ENCODE peak calls at places on chromosomes 3 and 15, in ten cellular contexts. One of them, this sample, is unnamed.

GRCh38 chr3:106332884-106333283 is 464.1 kb upstream of the CBLB start:
- DNase-seq in memory B cell: no peak
- DNase-seq in activated CD4-positive, alpha-beta T cell treated with anti-CD3 and anti-CD28 coated beads, Interleukin-2, amount 50 U/mL, for 24 hours: no peak
- DNase-seq in body of pancreas: no peak
- DNase-seq in Right ventricle myocardium superior: no peak
- DNase-seq in activated T-helper 1 cell treated with Interleukin-2 at 50 U/mL for 16 hours: no peak
- DNase-seq in A549: peak
- DNase-seq in NCI-H1092: no peak
- DNase-seq in endodermal cell: peak
- DNase-seq in stimulated activated CD4-positive, alpha-beta T cell treated with anti-CD3 and anti-CD28 coated beads, Interleukin-4, amount 100 ng/mL, for 24 hours: peak
- DNase-seq in this sample: no peak

GRCh38 chr3:97949110-97949485 is 23.1 kb downstream of the RIOX2 start:
- DNase-seq in memory B cell: no peak
- DNase-seq in NCI-H1092: no peak
- DNase-seq in stimulated activated CD4-positive, alpha-beta T cell treated with anti-CD3 and anti-CD28 coated beads, Interleukin-4, amount 100 ng/mL, for 24 hours: no peak
- DNase-seq in endodermal cell: no peak
- DNase-seq in activated T-helper 1 cell treated with Interleukin-2 at 50 U/mL for 16 hours: no peak
- DNase-seq in A549: no peak
- DNase-seq in body of pancreas: no peak
- DNase-seq in Right ventricle myocardium superior: no peak
- DNase-seq in activated CD4-positive, alpha-beta T cell treated with anti-CD3 and anti-CD28 coated beads, Interleukin-2, amount 50 U/mL, for 24 hours: no peak
- DNase-seq in this sample: no peak

GRCh38 chr15:52765779-52766178 is 24.4 kb downstream of the ONECUT1 start:
- DNase-seq in memory B cell: no peak
- DNase-seq in NCI-H1092: no peak
- DNase-seq in A549: peak
- DNase-seq in Right ventricle myocardium superior: no peak
- DNase-seq in body of pancreas: peak
- DNase-seq in endodermal cell: peak
- DNase-seq in activated CD4-positive, alpha-beta T cell treated with anti-CD3 and anti-CD28 coated beads, Interleukin-2, amount 50 U/mL, for 24 hours: no peak
- DNase-seq in activated T-helper 1 cell treated with Interleukin-2 at 50 U/mL for 16 hours: no peak
- DNase-seq in stimulated activated CD4-positive, alpha-beta T cell treated with anti-CD3 and anti-CD28 coated beads, Interleukin-4, amount 100 ng/mL, for 24 hours: no peak
- DNase-seq in this sample: peak

GRCh38 chr3:52088445-52089367 is 32.3 kb upstream of the DUSP7 start:
- DNase-seq in body of pancreas: peak
- DNase-seq in NCI-H1092: no peak
- DNase-seq in Right ventricle myocardium superior: peak
- DNase-seq in stimulated activated CD4-positive, alpha-beta T cell treated with anti-CD3 and anti-CD28 coated beads, Interleukin-4, amount 100 ng/mL, for 24 hours: no peak
- DNase-seq in memory B cell: no peak
- DNase-seq in A549: no peak
- DNase-seq in activated CD4-positive, alpha-beta T cell treated with anti-CD3 and anti-CD28 coated beads, Interleukin-2, amount 50 U/mL, for 24 hours: no peak
- DNase-seq in endodermal cell: no peak
- DNase-seq in activated T-helper 1 cell treated with Interleukin-2 at 50 U/mL for 16 hours: no peak
- DNase-seq in this sample: peak

GRCh38 chr15:75167588-75168076 is 34.0 kb upstream of the C15orf39 start:
- DNase-seq in activated T-helper 1 cell treated with Interleukin-2 at 50 U/mL for 16 hours: no peak
- DNase-seq in memory B cell: no peak
- DNase-seq in stimulated activated CD4-positive, alpha-beta T cell treated with anti-CD3 and anti-CD28 coated beads, Interleukin-4, amount 100 ng/mL, for 24 hours: peak
- DNase-seq in body of pancreas: no peak
- DNase-seq in endodermal cell: no peak
- DNase-seq in NCI-H1092: no peak
- DNase-seq in A549: no peak
- DNase-seq in Right ventricle myocardium superior: no peak
- DNase-seq in activated CD4-positive, alpha-beta T cell treated with anti-CD3 and anti-CD28 coated beads, Interleukin-2, amount 50 U/mL, for 24 hours: no peak
- DNase-seq in this sample: no peak

GRCh38 chr15:73927003-73927475 is 777 bp downstream of the LOXL1 start:
- DNase-seq in activated T-helper 1 cell treated with Interleukin-2 at 50 U/mL for 16 hours: peak
- DNase-seq in Right ventricle myocardium superior: peak
- DNase-seq in NCI-H1092: peak
- DNase-seq in stimulated activated CD4-positive, alpha-beta T cell treated with anti-CD3 and anti-CD28 coated beads, Interleukin-4, amount 100 ng/mL, for 24 hours: peak
- DNase-seq in A549: no peak
- DNase-seq in activated CD4-positive, alpha-beta T cell treated with anti-CD3 and anti-CD28 coated beads, Interleukin-2, amount 50 U/mL, for 24 hours: no peak
- DNase-seq in endodermal cell: peak
- DNase-seq in body of pancreas: peak
- DNase-seq in memory B cell: no peak
- DNase-seq in this sample: peak

GRCh38 chr3:58214484-58215316 is 3.9 kb upstream of the DNASE1L3 start:
- DNase-seq in endodermal cell: peak
- DNase-seq in memory B cell: peak
- DNase-seq in stimulated activated CD4-positive, alpha-beta T cell treated with anti-CD3 and anti-CD28 coated beads, Interleukin-4, amount 100 ng/mL, for 24 hours: peak
- DNase-seq in A549: peak
- DNase-seq in body of pancreas: no peak
- DNase-seq in activated T-helper 1 cell treated with Interleukin-2 at 50 U/mL for 16 hours: no peak
- DNase-seq in activated CD4-positive, alpha-beta T cell treated with anti-CD3 and anti-CD28 coated beads, Interleukin-2, amount 50 U/mL, for 24 hours: no peak
- DNase-seq in NCI-H1092: no peak
- DNase-seq in Right ventricle myocardium superior: no peak
- DNase-seq in this sample: peak

GRCh38 chr15:33934896-33935295 is 33.4 kb upstream of the CHRM5 start:
- DNase-seq in endodermal cell: no peak
- DNase-seq in NCI-H1092: no peak
- DNase-seq in A549: no peak
- DNase-seq in activated T-helper 1 cell treated with Interleukin-2 at 50 U/mL for 16 hours: no peak
- DNase-seq in stimulated activated CD4-positive, alpha-beta T cell treated with anti-CD3 and anti-CD28 coated beads, Interleukin-4, amount 100 ng/mL, for 24 hours: no peak
- DNase-seq in Right ventricle myocardium superior: no peak
- DNase-seq in activated CD4-positive, alpha-beta T cell treated with anti-CD3 and anti-CD28 coated beads, Interleukin-2, amount 50 U/mL, for 24 hours: no peak
- DNase-seq in body of pancreas: no peak
- DNase-seq in memory B cell: no peak
- DNase-seq in this sample: no peak

GRCh38 chr3:115853083-115853482 is 229.8 kb downstream of the GAP43 start:
- DNase-seq in Right ventricle myocardium superior: no peak
- DNase-seq in NCI-H1092: no peak
- DNase-seq in A549: no peak
- DNase-seq in endodermal cell: no peak
- DNase-seq in activated CD4-positive, alpha-beta T cell treated with anti-CD3 and anti-CD28 coated beads, Interleukin-2, amount 50 U/mL, for 24 hours: no peak
- DNase-seq in stimulated activated CD4-positive, alpha-beta T cell treated with anti-CD3 and anti-CD28 coated beads, Interleukin-4, amount 100 ng/mL, for 24 hours: no peak
- DNase-seq in body of pancreas: no peak
- DNase-seq in activated T-helper 1 cell treated with Interleukin-2 at 50 U/mL for 16 hours: no peak
- DNase-seq in memory B cell: no peak
- DNase-seq in this sample: no peak

GRCh38 chr15:91867581-91868026 is 14.1 kb downstream of the SLCO3A1 start:
- DNase-seq in body of pancreas: peak
- DNase-seq in activated CD4-positive, alpha-beta T cell treated with anti-CD3 and anti-CD28 coated beads, Interleukin-2, amount 50 U/mL, for 24 hours: no peak
- DNase-seq in stimulated activated CD4-positive, alpha-beta T cell treated with anti-CD3 and anti-CD28 coated beads, Interleukin-4, amount 100 ng/mL, for 24 hours: no peak
- DNase-seq in memory B cell: no peak
- DNase-seq in NCI-H1092: no peak
- DNase-seq in A549: peak
- DNase-seq in Right ventricle myocardium superior: peak
- DNase-seq in endodermal cell: peak
- DNase-seq in activated T-helper 1 cell treated with Interleukin-2 at 50 U/mL for 16 hours: no peak
- DNase-seq in this sample: no peak

GRCh38 chr3:149542375-149543312 is 68.1 kb downstream of the TM4SF4 start:
- DNase-seq in memory B cell: no peak
- DNase-seq in A549: peak
- DNase-seq in body of pancreas: peak
- DNase-seq in stimulated activated CD4-positive, alpha-beta T cell treated with anti-CD3 and anti-CD28 coated beads, Interleukin-4, amount 100 ng/mL, for 24 hours: no peak
- DNase-seq in activated CD4-positive, alpha-beta T cell treated with anti-CD3 and anti-CD28 coated beads, Interleukin-2, amount 50 U/mL, for 24 hours: no peak
- DNase-seq in endodermal cell: no peak
- DNase-seq in activated T-helper 1 cell treated with Interleukin-2 at 50 U/mL for 16 hours: no peak
- DNase-seq in NCI-H1092: no peak
- DNase-seq in Right ventricle myocardium superior: no peak
- DNase-seq in this sample: peak

GRCh38 chr3:159896543-159896942 is 92.1 kb upstream of the IL12A start:
- DNase-seq in activated T-helper 1 cell treated with Interleukin-2 at 50 U/mL for 16 hours: no peak
- DNase-seq in activated CD4-positive, alpha-beta T cell treated with anti-CD3 and anti-CD28 coated beads, Interleukin-2, amount 50 U/mL, for 24 hours: no peak
- DNase-seq in Right ventricle myocardium superior: no peak
- DNase-seq in NCI-H1092: no peak
- DNase-seq in body of pancreas: no peak
- DNase-seq in A549: no peak
- DNase-seq in memory B cell: no peak
- DNase-seq in endodermal cell: no peak
- DNase-seq in stimulated activated CD4-positive, alpha-beta T cell treated with anti-CD3 and anti-CD28 coated beads, Interleukin-4, amount 100 ng/mL, for 24 hours: no peak
- DNase-seq in this sample: no peak

GRCh38 chr3:149588909-149589308 is 68.9 kb downstream of the WWTR1 start:
- DNase-seq in endodermal cell: no peak
- DNase-seq in NCI-H1092: no peak
- DNase-seq in stimulated activated CD4-positive, alpha-beta T cell treated with anti-CD3 and anti-CD28 coated beads, Interleukin-4, amount 100 ng/mL, for 24 hours: no peak
- DNase-seq in body of pancreas: no peak
- DNase-seq in activated CD4-positive, alpha-beta T cell treated with anti-CD3 and anti-CD28 coated beads, Interleukin-2, amount 50 U/mL, for 24 hours: no peak
- DNase-seq in activated T-helper 1 cell treated with Interleukin-2 at 50 U/mL for 16 hours: no peak
- DNase-seq in memory B cell: no peak
- DNase-seq in A549: no peak
- DNase-seq in Right ventricle myocardium superior: no peak
- DNase-seq in this sample: no peak

GRCh38 chr3:30672287-30672735 is 65.9 kb downstream of the TGFBR2 start:
- DNase-seq in A549: no peak
- DNase-seq in memory B cell: no peak
- DNase-seq in Right ventricle myocardium superior: no peak
- DNase-seq in NCI-H1092: no peak
- DNase-seq in endodermal cell: no peak
- DNase-seq in activated CD4-positive, alpha-beta T cell treated with anti-CD3 and anti-CD28 coated beads, Interleukin-2, amount 50 U/mL, for 24 hours: no peak
- DNase-seq in body of pancreas: no peak
- DNase-seq in activated T-helper 1 cell treated with Interleukin-2 at 50 U/mL for 16 hours: no peak
- DNase-seq in stimulated activated CD4-positive, alpha-beta T cell treated with anti-CD3 and anti-CD28 coated beads, Interleukin-4, amount 100 ng/mL, for 24 hours: no peak
- DNase-seq in this sample: no peak

GRCh38 chr15:79680721-79681120 is 216.1 kb downstream of the MTHFS start:
- DNase-seq in activated CD4-positive, alpha-beta T cell treated with anti-CD3 and anti-CD28 coated beads, Interleukin-2, amount 50 U/mL, for 24 hours: no peak
- DNase-seq in Right ventricle myocardium superior: no peak
- DNase-seq in memory B cell: no peak
- DNase-seq in NCI-H1092: no peak
- DNase-seq in stimulated activated CD4-positive, alpha-beta T cell treated with anti-CD3 and anti-CD28 coated beads, Interleukin-4, amount 100 ng/mL, for 24 hours: no peak
- DNase-seq in activated T-helper 1 cell treated with Interleukin-2 at 50 U/mL for 16 hours: no peak
- DNase-seq in A549: peak
- DNase-seq in endodermal cell: peak
- DNase-seq in body of pancreas: no peak
- DNase-seq in this sample: no peak

GRCh38 chr3:46690798-46691197 is 2.7 kb downstream of the ALS2CL start:
- DNase-seq in A549: peak
- DNase-seq in activated CD4-positive, alpha-beta T cell treated with anti-CD3 and anti-CD28 coated beads, Interleukin-2, amount 50 U/mL, for 24 hours: no peak
- DNase-seq in activated T-helper 1 cell treated with Interleukin-2 at 50 U/mL for 16 hours: no peak
- DNase-seq in endodermal cell: no peak
- DNase-seq in body of pancreas: peak
- DNase-seq in stimulated activated CD4-positive, alpha-beta T cell treated with anti-CD3 and anti-CD28 coated beads, Interleukin-4, amount 100 ng/mL, for 24 hours: no peak
- DNase-seq in memory B cell: no peak
- DNase-seq in Right ventricle myocardium superior: peak
- DNase-seq in NCI-H1092: no peak
- DNase-seq in this sample: no peak

GRCh38 chr3:59052803-59053411 is 3.1 kb upstream of the CFAP20DC start:
- DNase-seq in activated CD4-positive, alpha-beta T cell treated with anti-CD3 and anti-CD28 coated beads, Interleukin-2, amount 50 U/mL, for 24 hours: no peak
- DNase-seq in body of pancreas: peak
- DNase-seq in endodermal cell: peak
- DNase-seq in memory B cell: no peak
- DNase-seq in activated T-helper 1 cell treated with Interleukin-2 at 50 U/mL for 16 hours: no peak
- DNase-seq in NCI-H1092: no peak
- DNase-seq in A549: peak
- DNase-seq in Right ventricle myocardium superior: no peak
- DNase-seq in stimulated activated CD4-positive, alpha-beta T cell treated with anti-CD3 and anti-CD28 coated beads, Interleukin-4, amount 100 ng/mL, for 24 hours: no peak
- DNase-seq in this sample: peak

GRCh38 chr3:101631397-101631796 is 45.5 kb downstream of the ZBTB11 start:
- DNase-seq in memory B cell: no peak
- DNase-seq in endodermal cell: peak
- DNase-seq in stimulated activated CD4-positive, alpha-beta T cell treated with anti-CD3 and anti-CD28 coated beads, Interleukin-4, amount 100 ng/mL, for 24 hours: no peak
- DNase-seq in Right ventricle myocardium superior: no peak
- DNase-seq in activated T-helper 1 cell treated with Interleukin-2 at 50 U/mL for 16 hours: no peak
- DNase-seq in activated CD4-positive, alpha-beta T cell treated with anti-CD3 and anti-CD28 coated beads, Interleukin-2, amount 50 U/mL, for 24 hours: no peak
- DNase-seq in body of pancreas: no peak
- DNase-seq in A549: no peak
- DNase-seq in NCI-H1092: no peak
- DNase-seq in this sample: no peak

GRCh38 chr3:113264249-113264648 is 52.9 kb downstream of the BOC start:
- DNase-seq in stimulated activated CD4-positive, alpha-beta T cell treated with anti-CD3 and anti-CD28 coated beads, Interleukin-4, amount 100 ng/mL, for 24 hours: no peak
- DNase-seq in body of pancreas: peak
- DNase-seq in A549: no peak
- DNase-seq in activated CD4-positive, alpha-beta T cell treated with anti-CD3 and anti-CD28 coated beads, Interleukin-2, amount 50 U/mL, for 24 hours: no peak
- DNase-seq in activated T-helper 1 cell treated with Interleukin-2 at 50 U/mL for 16 hours: no peak
- DNase-seq in endodermal cell: peak
- DNase-seq in NCI-H1092: peak
- DNase-seq in Right ventricle myocardium superior: no peak
- DNase-seq in memory B cell: no peak
- DNase-seq in this sample: no peak

GRCh38 chr3:118180853-118181252 is 853.8 kb downstream of the IGSF11 start:
- DNase-seq in activated T-helper 1 cell treated with Interleukin-2 at 50 U/mL for 16 hours: no peak
- DNase-seq in activated CD4-positive, alpha-beta T cell treated with anti-CD3 and anti-CD28 coated beads, Interleukin-2, amount 50 U/mL, for 24 hours: no peak
- DNase-seq in memory B cell: no peak
- DNase-seq in A549: no peak
- DNase-seq in stimulated activated CD4-positive, alpha-beta T cell treated with anti-CD3 and anti-CD28 coated beads, Interleukin-4, amount 100 ng/mL, for 24 hours: no peak
- DNase-seq in endodermal cell: no peak
- DNase-seq in body of pancreas: no peak
- DNase-seq in Right ventricle myocardium superior: no peak
- DNase-seq in NCI-H1092: no peak
- DNase-seq in this sample: no peak

GRCh38 chr3:33441322-33441976 is 1.2 kb upstream of the UBP1 start:
- DNase-seq in Right ventricle myocardium superior: peak
- DNase-seq in body of pancreas: no peak
- DNase-seq in NCI-H1092: no peak
- DNase-seq in memory B cell: no peak
- DNase-seq in endodermal cell: no peak
- DNase-seq in activated CD4-positive, alpha-beta T cell treated with anti-CD3 and anti-CD28 coated beads, Interleukin-2, amount 50 U/mL, for 24 hours: no peak
- DNase-seq in A549: no peak
- DNase-seq in activated T-helper 1 cell treated with Interleukin-2 at 50 U/mL for 16 hours: no peak
- DNase-seq in stimulated activated CD4-positive, alpha-beta T cell treated with anti-CD3 and anti-CD28 coated beads, Interleukin-4, amount 100 ng/mL, for 24 hours: no peak
- DNase-seq in this sample: no peak

GRCh38 chr3:63047068-63047467 is 171.9 kb upstream of the CADPS start:
- DNase-seq in body of pancreas: no peak
- DNase-seq in activated T-helper 1 cell treated with Interleukin-2 at 50 U/mL for 16 hours: no peak
- DNase-seq in A549: no peak
- DNase-seq in NCI-H1092: no peak
- DNase-seq in stimulated activated CD4-positive, alpha-beta T cell treated with anti-CD3 and anti-CD28 coated beads, Interleukin-4, amount 100 ng/mL, for 24 hours: no peak
- DNase-seq in Right ventricle myocardium superior: no peak
- DNase-seq in activated CD4-positive, alpha-beta T cell treated with anti-CD3 and anti-CD28 coated beads, Interleukin-2, amount 50 U/mL, for 24 hours: no peak
- DNase-seq in endodermal cell: peak
- DNase-seq in memory B cell: no peak
- DNase-seq in this sample: no peak

GRCh38 chr15:64024172-64025050 is 21.9 kb downstream of the DAPK2 start:
- DNase-seq in memory B cell: no peak
- DNase-seq in A549: peak
- DNase-seq in activated CD4-positive, alpha-beta T cell treated with anti-CD3 and anti-CD28 coated beads, Interleukin-2, amount 50 U/mL, for 24 hours: no peak
- DNase-seq in NCI-H1092: no peak
- DNase-seq in body of pancreas: no peak
- DNase-seq in activated T-helper 1 cell treated with Interleukin-2 at 50 U/mL for 16 hours: no peak
- DNase-seq in Right ventricle myocardium superior: no peak
- DNase-seq in stimulated activated CD4-positive, alpha-beta T cell treated with anti-CD3 and anti-CD28 coated beads, Interleukin-4, amount 100 ng/mL, for 24 hours: no peak
- DNase-seq in endodermal cell: peak
- DNase-seq in this sample: no peak

GRCh38 chr3:162217603-162218002 is 721.0 kb downstream of the OTOL1 start:
- DNase-seq in body of pancreas: no peak
- DNase-seq in Right ventricle myocardium superior: no peak
- DNase-seq in NCI-H1092: no peak
- DNase-seq in memory B cell: no peak
- DNase-seq in activated T-helper 1 cell treated with Interleukin-2 at 50 U/mL for 16 hours: no peak
- DNase-seq in stimulated activated CD4-positive, alpha-beta T cell treated with anti-CD3 and anti-CD28 coated beads, Interleukin-4, amount 100 ng/mL, for 24 hours: no peak
- DNase-seq in activated CD4-positive, alpha-beta T cell treated with anti-CD3 and anti-CD28 coated beads, Interleukin-2, amount 50 U/mL, for 24 hours: no peak
- DNase-seq in endodermal cell: no peak
- DNase-seq in A549: no peak
- DNase-seq in this sample: no peak

GRCh38 chr3:143881102-143881501 is 32.8 kb upstream of the SLC9A9 start:
- DNase-seq in endodermal cell: no peak
- DNase-seq in A549: no peak
- DNase-seq in memory B cell: no peak
- DNase-seq in NCI-H1092: no peak
- DNase-seq in Right ventricle myocardium superior: no peak
- DNase-seq in body of pancreas: no peak
- DNase-seq in activated CD4-positive, alpha-beta T cell treated with anti-CD3 and anti-CD28 coated beads, Interleukin-2, amount 50 U/mL, for 24 hours: no peak
- DNase-seq in stimulated activated CD4-positive, alpha-beta T cell treated with anti-CD3 and anti-CD28 coated beads, Interleukin-4, amount 100 ng/mL, for 24 hours: no peak
- DNase-seq in activated T-helper 1 cell treated with Interleukin-2 at 50 U/mL for 16 hours: no peak
- DNase-seq in this sample: peak

GRCh38 chr3:64575211-64575844 is 112.5 kb downstream of the ADAMTS9 start:
- DNase-seq in activated CD4-positive, alpha-beta T cell treated with anti-CD3 and anti-CD28 coated beads, Interleukin-2, amount 50 U/mL, for 24 hours: no peak
- DNase-seq in stimulated activated CD4-positive, alpha-beta T cell treated with anti-CD3 and anti-CD28 coated beads, Interleukin-4, amount 100 ng/mL, for 24 hours: no peak
- DNase-seq in A549: peak
- DNase-seq in memory B cell: no peak
- DNase-seq in body of pancreas: no peak
- DNase-seq in activated T-helper 1 cell treated with Interleukin-2 at 50 U/mL for 16 hours: no peak
- DNase-seq in endodermal cell: peak
- DNase-seq in Right ventricle myocardium superior: no peak
- DNase-seq in NCI-H1092: no peak
- DNase-seq in this sample: peak

GRCh38 chr3:45182915-45183881 is 37.0 kb upstream of the CDCP1 start:
- DNase-seq in stimulated activated CD4-positive, alpha-beta T cell treated with anti-CD3 and anti-CD28 coated beads, Interleukin-4, amount 100 ng/mL, for 24 hours: no peak
- DNase-seq in endodermal cell: peak
- DNase-seq in A549: peak
- DNase-seq in memory B cell: no peak
- DNase-seq in body of pancreas: peak
- DNase-seq in Right ventricle myocardium superior: no peak
- DNase-seq in activated T-helper 1 cell treated with Interleukin-2 at 50 U/mL for 16 hours: no peak
- DNase-seq in NCI-H1092: no peak
- DNase-seq in activated CD4-positive, alpha-beta T cell treated with anti-CD3 and anti-CD28 coated beads, Interleukin-2, amount 50 U/mL, for 24 hours: no peak
- DNase-seq in this sample: no peak

GRCh38 chr15:35858707-35859106 is 312.7 kb upstream of the DPH6 start:
- DNase-seq in activated T-helper 1 cell treated with Interleukin-2 at 50 U/mL for 16 hours: no peak
- DNase-seq in NCI-H1092: no peak
- DNase-seq in A549: no peak
- DNase-seq in Right ventricle myocardium superior: no peak
- DNase-seq in activated CD4-positive, alpha-beta T cell treated with anti-CD3 and anti-CD28 coated beads, Interleukin-2, amount 50 U/mL, for 24 hours: no peak
- DNase-seq in endodermal cell: no peak
- DNase-seq in stimulated activated CD4-positive, alpha-beta T cell treated with anti-CD3 and anti-CD28 coated beads, Interleukin-4, amount 100 ng/mL, for 24 hours: no peak
- DNase-seq in body of pancreas: no peak
- DNase-seq in memory B cell: no peak
- DNase-seq in this sample: no peak